ENCODE peak calls at places on chromosome 5, in eight cellular contexts. C is suprapubic skin; E is stimulated activated CD4-positive, alpha-beta T cell treated with anti-CD3 and anti-CD28 coated beads, Interleukin-15, amount 100 ng/mL, for 1 hour; O is skeletal muscle cell; Q is islet precursor cell; Z is T1000; U is stimulated activated CD8-positive, alpha-beta memory T cell treated with anti-CD3 and anti-CD28 coated beads, Interleukin-2, amount 100 ng/mL, for 1 hour; N is neuronal stem cell. F is an unnamed sample.

GRCh38 chr5:36950586-36951457 is 74.3 kb downstream of the NIPBL start:
- DNase-seq in C (no peak), E (no peak), O (no peak), Q (no peak), Z (no peak), U (no peak), N (no peak), F (no peak)

GRCh38 chr5:142982821-142983200 is 212.6 kb downstream of the ARHGAP26 start:
- DNase-seq in C (no peak), E (no peak), O (no peak), Q (no peak), Z (no peak), U (no peak), N (no peak), F (no peak)

GRCh38 chr5:180523629-180524466 is 29.7 kb downstream of the CNOT6 start:
- DNase-seq in C (no peak), E (no peak), O (peak), Q (no peak), Z (no peak), U (no peak), N (no peak), F (no peak)

GRCh38 chr5:139668064-139668880 is 20.1 kb downstream of the CXXC5 start:
- DNase-seq in C (no peak), E (no peak), O (no peak), Q (peak), Z (peak), U (no peak), N (no peak), F (no peak)

GRCh38 chr5:57408714-57409113 is 73.9 kb downstream of the ACTBL2 start:
- DNase-seq in C (no peak), E (no peak), O (peak), Q (no peak), Z (no peak), U (no peak), N (no peak), F (no peak)

GRCh38 chr5:43296835-43297234 is 16.4 kb downstream of the HMGCS1 start:
- DNase-seq in C (no peak), E (no peak), O (no peak), Q (no peak), Z (no peak), U (no peak), N (no peak), F (no peak)

GRCh38 chr5:95970359-95970704 is 8.7 kb upstream of the ELL2 start:
- DNase-seq in C (no peak), E (no peak), O (no peak), Q (no peak), Z (no peak), U (no peak), N (no peak), F (no peak)

GRCh38 chr5:50663636-50664035 is 2.8 kb upstream of the PARP8 start:
- DNase-seq in C (no peak), E (no peak), O (no peak), Q (no peak), Z (no peak), U (no peak), N (no peak), F (no peak)